ENCODE peak calls at places on chromosomes 7 and 10, in eight cellular contexts. I, N, O, S, T, L, F and R are unnamed samples.

GRCh38 chr7:17493451-17493850 is 195.0 kb downstream of the AHR start:
- DNase-seq in O (no peak), S (no peak), L (no peak), N (no peak), F (peak; percentile 15), T (no peak), I (no peak), R (no peak)

GRCh38 chr10:3805791-3806381 is 20.9 kb upstream of the KLF6 start:
- DNase-seq in F (peak; percentile 89), L (no peak), O (peak; percentile 92), I (peak; percentile 31), S (peak; percentile 89), N (peak; percentile 43), T (peak; percentile 92), R (peak; percentile 88)

GRCh38 chr7:107180378-107180777 is 11.6 kb downstream of the HBP1 start:
- DNase-seq in O (peak; percentile 91), N (peak; percentile 50), I (peak; percentile 74), F (peak; percentile 93), L (peak; percentile 52), T (peak; percentile 71), S (peak; percentile 62), R (peak; percentile 67)

GRCh38 chr10:75977146-75977545 is 545.7 kb downstream of the LRMDA start:
- DNase-seq in L (no peak), T (no peak), I (no peak), O (no peak), N (no peak), S (no peak), F (no peak), R (no peak)

GRCh38 chr10:127906548-127907377 is at the start of gene PTPRE:
- DNase-seq in T (peak; percentile 40), O (peak; percentile 16), S (no peak), N (peak; percentile 67), F (peak; percentile 81), L (peak; percentile 48), I (peak; percentile 83), R (peak; percentile 71)

GRCh38 chr10:61819208-61819607 is 82.3 kb upstream of the ARID5B start:
- DNase-seq in T (no peak), L (no peak), F (no peak), I (no peak), N (no peak), O (no peak), S (no peak), R (no peak)

GRCh38 chr10:124701435-124701834 is 42.7 kb downstream of the FAM53B start:
- DNase-seq in F (peak; percentile 95), N (no peak), S (peak; percentile 31), I (no peak), O (peak; percentile 88), L (peak; percentile 90), T (peak; percentile 74), R (no peak)

GRCh38 chr10:92075829-92076228 is 152.3 kb downstream of the BTAF1 start:
- DNase-seq in L (no peak), S (no peak), O (no peak), I (no peak), F (no peak), N (no peak), T (no peak), R (no peak)

GRCh38 chr10:128779457-128779856 is 653.2 kb upstream of the MKI67 start:
- DNase-seq in N (no peak), L (no peak), T (no peak), I (no peak), F (no peak), S (no peak), O (no peak), R (no peak)

GRCh38 chr10:31808258-31809218 is 120.1 kb downstream of the ARHGAP12 start:
- DNase-seq in O (peak; percentile 96), F (peak; percentile 88), L (peak; percentile 18), T (peak; percentile 83), S (peak; percentile 27), N (no peak), I (peak; percentile 2), R (peak; percentile 66)

GRCh38 chr10:73413108-73413527 is 740 bp downstream of the ANXA7 start:
- DNase-seq in F (no peak), O (no peak), S (peak; percentile 32), L (no peak), N (peak; percentile 24), T (peak; percentile 50), I (no peak), R (peak; percentile 45)

GRCh38 chr7:45713669-45714520 is 139.7 kb downstream of the ADCY1 start:
- DNase-seq in T (no peak), F (no peak), L (no peak), O (no peak), I (no peak), S (no peak), N (no peak), R (no peak)

GRCh38 chr10:46530249-46531186 is 25.9 kb downstream of the GPRIN2 start:
- DNase-seq in O (peak; percentile 73), F (peak; percentile 98), I (no peak), S (peak; percentile 98), L (no peak), T (peak; percentile 96), N (no peak), R (peak; percentile 80)

GRCh38 chr7:94003446-94004023 is 620 bp downstream of the BET1 start:
- DNase-seq in N (no peak), I (peak; percentile 1), T (no peak), F (peak; percentile 32), L (no peak), S (no peak), O (peak; percentile 39), R (peak; percentile 38)

GRCh38 chr7:106050743-106051110 is 61.4 kb downstream of the SYPL1 start:
- DNase-seq in T (peak; percentile 26), I (no peak), O (peak; percentile 77), S (peak; percentile 30), F (peak; percentile 80), N (no peak), L (no peak), R (peak; percentile 58)

GRCh38 chr10:103678104-103678526 is 177.3 kb downstream of the SH3PXD2A start:
- DNase-seq in F (peak; percentile 98), I (peak; percentile 86), L (peak; percentile 59), O (peak; percentile 98), T (peak; percentile 89), S (peak; percentile 98), N (peak; percentile 79), R (peak; percentile 99)

GRCh38 chr7:12635830-12636229 is 51.6 kb upstream of the ARL4A start:
- DNase-seq in S (no peak), N (no peak), O (no peak), F (no peak), T (no peak), I (no peak), L (no peak), R (peak; percentile 58)

GRCh38 chr10:116108106-116108505 is 164.9 kb downstream of the GFRA1 start:
- DNase-seq in N (no peak), F (no peak), I (no peak), T (no peak), L (no peak), O (no peak), S (no peak), R (no peak)

GRCh38 chr7:25669300-25669781 is 441.1 kb upstream of the NPVF start:
- DNase-seq in L (no peak), O (no peak), I (no peak), F (no peak), N (no peak), T (no peak), S (no peak), R (no peak)

GRCh38 chr7:6637544-6638229 is 569 bp downstream of the ZNF316 start:
- DNase-seq in N (peak; percentile 51), O (no peak), S (no peak), T (peak; percentile 7), I (peak; percentile 61), L (no peak), F (peak; percentile 18), R (peak; percentile 38)